ENCODE peak calls at places on chromosomes 7 and 10, in ten cellular contexts. One of them, this sample, is unnamed.

GRCh38 chr10:48701941-48702340 is 17.3 kb downstream of the WDFY4 start:
- DNase-seq in activated naive CD4-positive, alpha-beta T cell treated with anti-CD3 and anti-CD28 coated beads, Interleukin-2, amount 10 ng/mL, durations not matched to agents 7 days and 5 days: no peak
- DNase-seq in pancreas: no peak
- DNase-seq in DMS 273 treated with DMSO at 0.1 percent for 48 hours: no peak
- DNase-seq in WTC11: no peak
- DNase-seq in Daoy: no peak
- DNase-seq in stimulated activated CD4-positive, alpha-beta T cell treated with anti-CD3 and anti-CD28 coated beads, Interleukin-15, amount 100 ng/mL, for 24 hours: no peak
- DNase-seq in head of caudate nucleus: no peak
- DNase-seq in left kidney: no peak
- DNase-seq in T-cell: no peak
- DNase-seq in this sample: no peak

GRCh38 chr7:40015790-40016296 is 65.8 kb downstream of the CDK13 start:
- DNase-seq in Daoy: no peak
- DNase-seq in WTC11: no peak
- DNase-seq in T-cell: no peak
- DNase-seq in head of caudate nucleus: peak; percentile 50
- DNase-seq in activated naive CD4-positive, alpha-beta T cell treated with anti-CD3 and anti-CD28 coated beads, Interleukin-2, amount 10 ng/mL, durations not matched to agents 7 days and 5 days: no peak
- DNase-seq in pancreas: peak; percentile 13
- DNase-seq in stimulated activated CD4-positive, alpha-beta T cell treated with anti-CD3 and anti-CD28 coated beads, Interleukin-15, amount 100 ng/mL, for 24 hours: no peak
- DNase-seq in DMS 273 treated with DMSO at 0.1 percent for 48 hours: no peak
- DNase-seq in left kidney: peak; percentile 5
- DNase-seq in this sample: peak; percentile 92

GRCh38 chr7:128902761-128903585 is 7.5 kb downstream of the KCP start:
- DNase-seq in T-cell: no peak
- DNase-seq in pancreas: no peak
- DNase-seq in activated naive CD4-positive, alpha-beta T cell treated with anti-CD3 and anti-CD28 coated beads, Interleukin-2, amount 10 ng/mL, durations not matched to agents 7 days and 5 days: peak; percentile 11
- DNase-seq in head of caudate nucleus: no peak
- DNase-seq in DMS 273 treated with DMSO at 0.1 percent for 48 hours: no peak
- DNase-seq in Daoy: no peak
- DNase-seq in WTC11: no peak
- DNase-seq in left kidney: no peak
- DNase-seq in stimulated activated CD4-positive, alpha-beta T cell treated with anti-CD3 and anti-CD28 coated beads, Interleukin-15, amount 100 ng/mL, for 24 hours: no peak
- DNase-seq in this sample: no peak

GRCh38 chr10:86899670-86900276 is 57.6 kb downstream of the MMRN2 start:
- DNase-seq in T-cell: no peak
- DNase-seq in DMS 273 treated with DMSO at 0.1 percent for 48 hours: no peak
- DNase-seq in left kidney: peak; percentile 87
- DNase-seq in Daoy: peak; percentile 40
- DNase-seq in head of caudate nucleus: peak; percentile 89
- DNase-seq in WTC11: peak; percentile 56
- DNase-seq in activated naive CD4-positive, alpha-beta T cell treated with anti-CD3 and anti-CD28 coated beads, Interleukin-2, amount 10 ng/mL, durations not matched to agents 7 days and 5 days: peak; percentile 59
- DNase-seq in stimulated activated CD4-positive, alpha-beta T cell treated with anti-CD3 and anti-CD28 coated beads, Interleukin-15, amount 100 ng/mL, for 24 hours: peak; percentile 52
- DNase-seq in pancreas: peak; percentile 57
- DNase-seq in this sample: peak; percentile 72

GRCh38 chr10:89032141-89032814 is 41.7 kb downstream of the FAS start:
- DNase-seq in head of caudate nucleus: no peak
- DNase-seq in T-cell: no peak
- DNase-seq in left kidney: peak; percentile 2
- DNase-seq in Daoy: peak; percentile 84
- DNase-seq in pancreas: no peak
- DNase-seq in activated naive CD4-positive, alpha-beta T cell treated with anti-CD3 and anti-CD28 coated beads, Interleukin-2, amount 10 ng/mL, durations not matched to agents 7 days and 5 days: no peak
- DNase-seq in stimulated activated CD4-positive, alpha-beta T cell treated with anti-CD3 and anti-CD28 coated beads, Interleukin-15, amount 100 ng/mL, for 24 hours: peak; percentile 81
- DNase-seq in DMS 273 treated with DMSO at 0.1 percent for 48 hours: no peak
- DNase-seq in WTC11: no peak
- DNase-seq in this sample: no peak

GRCh38 chr10:24643679-24644209 is 79.9 kb downstream of the ARHGAP21 start:
- DNase-seq in stimulated activated CD4-positive, alpha-beta T cell treated with anti-CD3 and anti-CD28 coated beads, Interleukin-15, amount 100 ng/mL, for 24 hours: no peak
- DNase-seq in WTC11: no peak
- DNase-seq in Daoy: peak; percentile 4
- DNase-seq in left kidney: no peak
- DNase-seq in activated naive CD4-positive, alpha-beta T cell treated with anti-CD3 and anti-CD28 coated beads, Interleukin-2, amount 10 ng/mL, durations not matched to agents 7 days and 5 days: no peak
- DNase-seq in T-cell: no peak
- DNase-seq in pancreas: no peak
- DNase-seq in head of caudate nucleus: no peak
- DNase-seq in DMS 273 treated with DMSO at 0.1 percent for 48 hours: no peak
- DNase-seq in this sample: no peak

GRCh38 chr7:35991511-35992232 is 161.4 kb upstream of the EEPD1 start:
- DNase-seq in DMS 273 treated with DMSO at 0.1 percent for 48 hours: no peak
- DNase-seq in stimulated activated CD4-positive, alpha-beta T cell treated with anti-CD3 and anti-CD28 coated beads, Interleukin-15, amount 100 ng/mL, for 24 hours: peak; percentile 29
- DNase-seq in head of caudate nucleus: no peak
- DNase-seq in activated naive CD4-positive, alpha-beta T cell treated with anti-CD3 and anti-CD28 coated beads, Interleukin-2, amount 10 ng/mL, durations not matched to agents 7 days and 5 days: no peak
- DNase-seq in pancreas: no peak
- DNase-seq in left kidney: no peak
- DNase-seq in T-cell: no peak
- DNase-seq in Daoy: no peak
- DNase-seq in WTC11: no peak
- DNase-seq in this sample: no peak

GRCh38 chr10:80202934-80203834 is 2.2 kb downstream of the ANXA11 start:
- DNase-seq in left kidney: peak; percentile 69
- DNase-seq in WTC11: peak; percentile 43
- DNase-seq in stimulated activated CD4-positive, alpha-beta T cell treated with anti-CD3 and anti-CD28 coated beads, Interleukin-15, amount 100 ng/mL, for 24 hours: peak; percentile 82
- DNase-seq in Daoy: peak; percentile 86
- DNase-seq in T-cell: peak; percentile 48
- DNase-seq in DMS 273 treated with DMSO at 0.1 percent for 48 hours: no peak
- DNase-seq in pancreas: peak; percentile 69
- DNase-seq in head of caudate nucleus: peak; percentile 77
- DNase-seq in activated naive CD4-positive, alpha-beta T cell treated with anti-CD3 and anti-CD28 coated beads, Interleukin-2, amount 10 ng/mL, durations not matched to agents 7 days and 5 days: peak; percentile 83
- DNase-seq in this sample: peak; percentile 73